ENCODE peak calls at places on chromosomes 7 and 10, in seven cellular contexts. S, H, K, M, Y, Z and G are unnamed samples.

GRCh38 chr7:123769371-123769770 is 20.6 kb upstream of the WASL start:
- DNase-seq in S (no peak), H (no peak), K (peak), M (no peak), Y (no peak), Z (no peak), G (no peak)

GRCh38 chr10:16441106-16441850 is 4.5 kb downstream of the PTER start:
- DNase-seq in S (no peak), H (no peak), K (peak), M (no peak), Y (no peak), Z (no peak), G (no peak)

GRCh38 chr7:7099584-7100014 is 82.7 kb upstream of the C1GALT1 start:
- DNase-seq in S (no peak), H (no peak), K (peak), M (peak), Y (peak), Z (peak), G (no peak)

GRCh38 chr10:784759-785538 is 95.5 kb upstream of the DIP2C start:
- DNase-seq in S (no peak), H (peak), K (peak), M (no peak), Y (peak), Z (peak), G (no peak)

GRCh38 chr7:151689196-151689971 is 169.7 kb upstream of the RHEB start:
- DNase-seq in S (no peak), H (no peak), K (no peak), M (no peak), Y (no peak), Z (peak), G (no peak)

GRCh38 chr10:124362572-124362971 is 56.2 kb downstream of the OAT start:
- DNase-seq in S (no peak), H (no peak), K (no peak), M (no peak), Y (no peak), Z (no peak), G (no peak)

GRCh38 chr10:71888623-71889387 is 37.8 kb upstream of the PSAP start:
- DNase-seq in S (peak), H (peak), K (peak), M (no peak), Y (peak), Z (peak), G (peak)

GRCh38 chr7:19249281-19249680 is 104.1 kb upstream of the FERD3L start:
- DNase-seq in S (no peak), H (no peak), K (peak), M (no peak), Y (no peak), Z (no peak), G (no peak)

GRCh38 chr10:58647770-58648169 is 135.1 kb downstream of the BICC1 start:
- DNase-seq in S (no peak), H (no peak), K (peak), M (no peak), Y (no peak), Z (no peak), G (no peak)

GRCh38 chr10:20327954-20328353 is 511.7 kb downstream of the PLXDC2 start:
- DNase-seq in S (no peak), H (no peak), K (no peak), M (no peak), Y (no peak), Z (no peak), G (no peak)

GRCh38 chr7:151010307-151011096 is 13.8 kb downstream of the ATG9B start:
- DNase-seq in S (no peak), H (no peak), K (no peak), M (no peak), Y (no peak), Z (peak), G (no peak)

GRCh38 chr7:24936121-24936824 is 43.7 kb downstream of the OSBPL3 start:
- DNase-seq in S (no peak), H (no peak), K (peak), M (no peak), Y (no peak), Z (no peak), G (no peak)

GRCh38 chr7:75928600-75928939 is 13.6 kb downstream of the POR start:
- DNase-seq in S (no peak), H (peak), K (no peak), M (no peak), Y (no peak), Z (no peak), G (no peak)

GRCh38 chr7:59986-60675 is 132.2 kb upstream of the FAM20C start:
- DNase-seq in S (no peak), H (no peak), K (no peak), M (no peak), Y (no peak), Z (peak), G (no peak)

GRCh38 chr7:155864991-155865690 is 52.9 kb upstream of the SHH start:
- DNase-seq in S (no peak), H (no peak), K (no peak), M (no peak), Y (no peak), Z (no peak), G (no peak)

GRCh38 chr7:25384820-25385560 is 156.7 kb upstream of the NPVF start:
- DNase-seq in S (no peak), H (no peak), K (no peak), M (no peak), Y (no peak), Z (peak), G (no peak)

GRCh38 chr10:32379314-32379949 is 32.5 kb upstream of the EPC1 start:
- DNase-seq in S (no peak), H (no peak), K (peak), M (peak), Y (no peak), Z (no peak), G (peak)

GRCh38 chr7:958221-959200 is 4.0 kb upstream of the ADAP1 start:
- DNase-seq in S (no peak), H (no peak), K (no peak), M (no peak), Y (no peak), Z (peak), G (no peak)

GRCh38 chr7:28755255-28755654 is 202.9 kb downstream of the TRIL start:
- DNase-seq in S (no peak), H (no peak), K (peak), M (no peak), Y (no peak), Z (no peak), G (no peak)

GRCh38 chr10:98006266-98006665 is 24.2 kb downstream of the CRTAC1 start:
- DNase-seq in S (no peak), H (no peak), K (no peak), M (no peak), Y (no peak), Z (no peak), G (no peak)

GRCh38 chr10:34576789-34577188 is 238.3 kb downstream of the PARD3 start:
- DNase-seq in S (no peak), H (no peak), K (no peak), M (no peak), Y (no peak), Z (no peak), G (no peak)

GRCh38 chr10:98340946-98341345 is 73.0 kb upstream of the LOXL4 start:
- DNase-seq in S (no peak), H (no peak), K (no peak), M (no peak), Y (no peak), Z (no peak), G (peak)

GRCh38 chr10:100350914-100351485 is 4.0 kb downstream of the SCD start:
- DNase-seq in S (no peak), H (no peak), K (no peak), M (no peak), Y (no peak), Z (no peak), G (no peak)

GRCh38 chr7:95525503-95525902 is 39.8 kb downstream of the ASB4 start:
- DNase-seq in S (no peak), H (no peak), K (no peak), M (no peak), Y (no peak), Z (no peak), G (no peak)

GRCh38 chr10:17817790-17818189 is 8.6 kb downstream of the MRC1 start:
- DNase-seq in S (no peak), H (no peak), K (no peak), M (no peak), Y (no peak), Z (no peak), G (no peak)

GRCh38 chr7:32616625-32617024 is 121.3 kb downstream of the AVL9 start:
- DNase-seq in S (no peak), H (no peak), K (peak), M (no peak), Y (no peak), Z (no peak), G (no peak)

GRCh38 chr10:22436893-22437619 is 91.8 kb downstream of the SPAG6 start:
- DNase-seq in S (peak), H (peak), K (peak), M (peak), Y (peak), Z (peak), G (peak)

GRCh38 chr7:40279991-40280390 is 145.2 kb downstream of the SUGCT start:
- DNase-seq in S (no peak), H (no peak), K (no peak), M (no peak), Y (no peak), Z (no peak), G (no peak)

GRCh38 chr10:63171255-63171654 is 38.1 kb downstream of the NRBF2 start:
- DNase-seq in S (no peak), H (no peak), K (no peak), M (no peak), Y (no peak), Z (no peak), G (no peak)

GRCh38 chr7:30728591-30729100 is 23.3 kb upstream of the INMT start:
- DNase-seq in S (no peak), H (no peak), K (no peak), M (no peak), Y (no peak), Z (peak), G (no peak)

GRCh38 chr10:70761031-70761601 is 24.1 kb downstream of the TBATA start:
- DNase-seq in S (no peak), H (no peak), K (no peak), M (no peak), Y (no peak), Z (peak), G (no peak)

GRCh38 chr10:114024876-114025609 is 18.6 kb upstream of the ADRB1 start:
- DNase-seq in S (no peak), H (peak), K (peak), M (no peak), Y (no peak), Z (no peak), G (peak)

GRCh38 chr7:2487586-2488271 is 11.5 kb upstream of the GRIFIN start:
- DNase-seq in S (no peak), H (no peak), K (peak), M (no peak), Y (peak), Z (peak), G (no peak)

GRCh38 chr7:116809636-116810266 is 52.6 kb upstream of the CAPZA2 start:
- DNase-seq in S (no peak), H (peak), K (peak), M (peak), Y (no peak), Z (no peak), G (peak)